ENCODE peak calls at places on chromosomes 13 and 19, in eight cellular contexts. X, F, I, L, S, M, C and Z are unnamed samples.

GRCh38 chr13:110705356-110705825 is 525 bp downstream of the CARS2 start:
- DNase-seq in X (no peak), F (no peak), I (peak; percentile 18), L (no peak), S (no peak), M (no peak), C (peak; percentile 9), Z (no peak)

GRCh38 chr19:29687244-29687896 is 22.1 kb downstream of the PLEKHF1 start:
- DNase-seq in X (no peak), F (no peak), I (peak; percentile 54), L (no peak), S (no peak), M (no peak), C (peak; percentile 67), Z (no peak)

GRCh38 chr13:112238436-112238995 is 137.6 kb upstream of the SPACA7 start:
- DNase-seq in X (no peak), F (no peak), I (no peak), L (no peak), S (no peak), M (no peak), C (no peak), Z (no peak)

GRCh38 chr19:41542622-41543021 is 33.3 kb upstream of the CEACAM21 start:
- DNase-seq in X (no peak), F (no peak), I (no peak), L (no peak), S (no peak), M (no peak), C (no peak), Z (no peak)

GRCh38 chr13:31282741-31283455 is 83.1 kb downstream of the B3GLCT start:
- DNase-seq in X (no peak), F (no peak), I (peak; percentile 33), L (no peak), S (no peak), M (no peak), C (no peak), Z (no peak)

GRCh38 chr19:3668331-3669133 is 31.7 kb downstream of the PIP5K1C start:
- DNase-seq in X (no peak), F (no peak), I (no peak), L (no peak), S (no peak), M (no peak), C (no peak), Z (peak; percentile 80)

GRCh38 chr19:38482496-38482895 is 49.0 kb downstream of the RYR1 start:
- DNase-seq in X (no peak), F (no peak), I (no peak), L (no peak), S (no peak), M (no peak), C (no peak), Z (no peak)

GRCh38 chr19:5343848-5344247 is 3.2 kb upstream of the PTPRS start:
- DNase-seq in X (no peak), F (no peak), I (no peak), L (no peak), S (no peak), M (no peak), C (no peak), Z (no peak)

GRCh38 chr19:1057185-1057857 is 9.6 kb upstream of the ARHGAP45 start:
- DNase-seq in X (no peak), F (no peak), I (peak; percentile 80), L (no peak), S (no peak), M (peak; percentile 54), C (peak; percentile 65), Z (no peak)

GRCh38 chr19:3323704-3324103 is 42.7 kb upstream of the NFIC start:
- DNase-seq in X (no peak), F (no peak), I (no peak), L (no peak), S (no peak), M (no peak), C (no peak), Z (no peak)

GRCh38 chr19:16037424-16038195 is 38.7 kb upstream of the TPM4 start:
- DNase-seq in X (no peak), F (no peak), I (no peak), L (no peak), S (no peak), M (no peak), C (no peak), Z (no peak)

GRCh38 chr13:111282997-111283396 is 37.4 kb upstream of the TEX29 start:
- DNase-seq in X (no peak), F (no peak), I (no peak), L (no peak), S (no peak), M (no peak), C (no peak), Z (no peak)

GRCh38 chr13:93698016-93698613 is 471.5 kb downstream of the GPC6 start:
- DNase-seq in X (no peak), F (no peak), I (no peak), L (no peak), S (no peak), M (no peak), C (peak; percentile 65), Z (no peak)

GRCh38 chr19:35657904-35658700 is 8.2 kb upstream of the UPK1A start:
- DNase-seq in X (no peak), F (no peak), I (no peak), L (no peak), S (no peak), M (no peak), C (no peak), Z (no peak)

GRCh38 chr19:56118666-56119584 is 2.2 kb downstream of the ZNF787 start:
- DNase-seq in X (no peak), F (no peak), I (no peak), L (no peak), S (no peak), M (no peak), C (no peak), Z (no peak)

GRCh38 chr19:41700381-41701195 is 7.8 kb upstream of the CEACAM5 start:
- DNase-seq in X (no peak), F (no peak), I (no peak), L (no peak), S (no peak), M (no peak), C (peak; percentile 70), Z (no peak)